ENCODE peak calls at places on chromosomes 11 and 22, in five cellular contexts. F is brain pericyte, Q is sciatic nerve, G is T-helper 2 cell, W is nephron progenitor cell. Z is an unnamed sample.

GRCh38 chr22:27452916-27453315 is 348.6 kb downstream of the MN1 start:
- DNase-seq in F (no peak), Q (no peak), W (no peak), G (no peak), Z (no peak)

GRCh38 chr22:40397436-40397835 is 27.0 kb downstream of the SGSM3 start:
- DNase-seq in F (no peak), Q (no peak), G (no peak), W (no peak), Z (no peak)

GRCh38 chr11:120126543-120126942 is 11.4 kb downstream of the TRIM29 start:
- DNase-seq in G (no peak), Q (no peak), F (no peak), W (no peak), Z (no peak)

GRCh38 chr11:67293090-67293489 is 4.0 kb downstream of the ANKRD13D start:
- DNase-seq in W (no peak), Q (no peak), F (no peak), G (no peak), Z (no peak)

GRCh38 chr22:20946080-20946986 is 20.7 kb upstream of the AIFM3 start:
- DNase-seq in G (no peak), W (no peak), F (no peak), Q (no peak), Z (no peak)

GRCh38 chr11:74443071-74443864 is 24.1 kb downstream of the KCNE3 start:
- DNase-seq in Q (no peak), F (no peak), G (no peak), W (no peak), Z (no peak)

GRCh38 chr11:125242141-125242780 is 77.7 kb downstream of the PKNOX2 start:
- DNase-seq in G (no peak), F (no peak), W (no peak), Q (no peak), Z (no peak)

GRCh38 chr11:101010899-101011298 is 118.7 kb downstream of the PGR start:
- DNase-seq in F (no peak), W (no peak), G (no peak), Q (no peak), Z (no peak)

GRCh38 chr11:107704432-107704831 is 7.4 kb downstream of the SLN start:
- DNase-seq in G (no peak), W (no peak), F (no peak), Q (no peak), Z (no peak)

GRCh38 chr11:17608830-17609229 is 61.8 kb downstream of the OTOG start:
- DNase-seq in Q (no peak), W (no peak), F (no peak), G (no peak), Z (no peak)

GRCh38 chr11:473975-474785 is 24.1 kb downstream of the PTDSS2 start:
- DNase-seq in Q (no peak), F (no peak), G (no peak), W (no peak), Z (no peak)

GRCh38 chr11:125921042-125921441 is 16.7 kb downstream of the DDX25 start:
- DNase-seq in Q (no peak), W (no peak), G (no peak), F (no peak), Z (no peak)

GRCh38 chr22:42437488-42438292 is 5.5 kb upstream of the NFAM1 start:
- DNase-seq in F (no peak), W (peak; percentile 88), G (peak; percentile 63), Q (peak; percentile 89), Z (peak; percentile 83)

GRCh38 chr11:46892838-46893237 is 25.5 kb downstream of the LRP4 start:
- DNase-seq in Q (no peak), W (no peak), G (no peak), F (no peak), Z (no peak)

GRCh38 chr22:50276143-50276542 is 6.0 kb upstream of the MAPK11 start:
- DNase-seq in W (no peak), G (peak; percentile 44), Q (peak; percentile 83), F (no peak), Z (no peak)

GRCh38 chr11:109423114-109423859 is 1.3 kb downstream of the C11orf87 start:
- DNase-seq in G (no peak), Q (no peak), F (no peak), W (peak; percentile 47), Z (peak; percentile 17)

GRCh38 chr11:10688401-10688800 is 5.2 kb downstream of the IRAG1 start:
- DNase-seq in Q (no peak), W (no peak), F (no peak), G (no peak), Z (no peak)

GRCh38 chr11:124762624-124763155 is 600 bp upstream of the ESAM start:
- DNase-seq in F (no peak), Q (no peak), W (peak; percentile 59), G (no peak), Z (no peak)

GRCh38 chr11:8283510-8284272 is 20.0 kb upstream of the LMO1 start:
- DNase-seq in F (no peak), W (peak; percentile 68), Q (no peak), G (no peak), Z (no peak)

GRCh38 chr22:29300807-29301601 is 5.4 kb upstream of the GAS2L1 start:
- DNase-seq in W (no peak), G (no peak), Q (no peak), F (no peak), Z (no peak)

GRCh38 chr11:115959098-115959497 is 454.9 kb upstream of the CADM1 start:
- DNase-seq in F (no peak), Q (no peak), G (no peak), W (no peak), Z (no peak)

GRCh38 chr11:93024376-93024775 is 54.9 kb downstream of the MTNR1B start:
- DNase-seq in Q (no peak), F (no peak), G (no peak), W (no peak), Z (no peak)

GRCh38 chr11:45180158-45180887 is 33.9 kb downstream of the PRDM11 start:
- DNase-seq in G (no peak), F (no peak), W (peak; percentile 83), Q (peak; percentile 69), Z (peak; percentile 49)

GRCh38 chr11:57751676-57752253 is at the start of gene BTBD18:
- DNase-seq in W (no peak), G (no peak), Q (no peak), F (no peak), Z (no peak)

GRCh38 chr11:60842688-60843605 is 1.0 kb downstream of the CCDC86 start:
- DNase-seq in F (no peak), W (no peak), G (no peak), Q (no peak), Z (no peak)

GRCh38 chr11:120013325-120014250 is 124.3 kb downstream of the TRIM29 start:
- DNase-seq in Q (no peak), W (peak; percentile 77), F (no peak), G (no peak), Z (peak; percentile 54)

GRCh38 chr11:45414082-45414481 is 127.9 kb upstream of the SYT13 start:
- DNase-seq in Q (no peak), G (no peak), F (no peak), W (no peak), Z (no peak)

GRCh38 chr22:45529966-45530575 is 27.4 kb downstream of the FBLN1 start:
- DNase-seq in W (no peak), F (no peak), G (no peak), Q (no peak), Z (no peak)

GRCh38 chr11:130908061-130908460 is 8.2 kb downstream of the SNX19 start:
- DNase-seq in G (no peak), W (no peak), F (no peak), Q (no peak), Z (no peak)

GRCh38 chr11:537622-538430 is 499 bp downstream of the LRRC56 start:
- DNase-seq in W (no peak), G (no peak), Q (peak; percentile 54), F (no peak), Z (no peak)

GRCh38 chr22:42080287-42080686 is 787 bp downstream of the SMDT1 start:
- DNase-seq in G (no peak), Q (peak; percentile 61), W (no peak), F (no peak), Z (no peak)

GRCh38 chr11:114058026-114058706 is 1.3 kb upstream of the ZBTB16 start:
- DNase-seq in Q (no peak), G (no peak), F (no peak), W (peak; percentile 38), Z (peak; percentile 27)

GRCh38 chr11:119676461-119677020 is 52.5 kb downstream of the NECTIN1 start:
- DNase-seq in G (no peak), Q (no peak), W (no peak), F (no peak), Z (no peak)

GRCh38 chr11:68254421-68254820 is 17.4 kb downstream of the C11orf24 start:
- DNase-seq in W (no peak), Q (no peak), G (no peak), F (no peak), Z (no peak)

GRCh38 chr11:110249066-110249465 is 47.3 kb downstream of the RDX start:
- DNase-seq in W (no peak), G (no peak), Q (no peak), F (no peak), Z (no peak)

GRCh38 chr22:16824718-16825687 is at the start of gene XKR3:
- DNase-seq in F (no peak), W (no peak), Q (no peak), G (no peak), Z (no peak)

GRCh38 chr11:68524681-68525080 is 64.1 kb downstream of the PPP6R3 start:
- DNase-seq in W (no peak), Q (no peak), F (no peak), G (no peak), Z (no peak)

GRCh38 chr11:27395556-27396258 is 32.7 kb upstream of the CCDC34 start:
- DNase-seq in F (peak; percentile 40), W (no peak), G (no peak), Q (no peak), Z (no peak)

GRCh38 chr11:32890843-32891656 is 1.6 kb upstream of the QSER1 start:
- DNase-seq in F (no peak), Q (no peak), G (no peak), W (no peak), Z (no peak)